ENCODE peak calls at places on chromosomes 12 and 14, in four cellular contexts. P, K, Z and H are unnamed samples.

GRCh38 chr12:31773867-31774266 is 45.0 kb upstream of the AMN1 start:
- DNase-seq in P (no peak), K (no peak), Z (no peak), H (no peak)

GRCh38 chr12:45502481-45502880 is 227.0 kb upstream of the ARID2 start:
- DNase-seq in P (no peak), K (no peak), Z (no peak), H (no peak)

GRCh38 chr12:1030779-1031178 is 39.8 kb downstream of the ERC1 start:
- DNase-seq in P (no peak), K (no peak), Z (no peak), H (no peak)

GRCh38 chr12:28817524-28817923 is 331.6 kb upstream of the FAR2 start:
- DNase-seq in P (no peak), K (no peak), Z (no peak), H (no peak)

GRCh38 chr14:79583738-79584405 is 627.4 kb downstream of the DIO2 start:
- DNase-seq in P (no peak), K (no peak), Z (no peak), H (no peak)

GRCh38 chr12:77724367-77724957 is 106.2 kb upstream of the NAV3 start:
- DNase-seq in P (peak; percentile 23), K (no peak), Z (peak; percentile 47), H (no peak)

GRCh38 chr12:55723516-55724225 is 3.5 kb downstream of the RDH5 start:
- DNase-seq in P (no peak), K (no peak), Z (no peak), H (no peak)

GRCh38 chr14:67480011-67480410 is 8.5 kb downstream of the TMEM229B start:
- DNase-seq in P (no peak), K (no peak), Z (no peak), H (no peak)

GRCh38 chr14:22882529-22883190 is 362 bp upstream of the REM2 start:
- DNase-seq in P (peak; percentile 42), K (peak; percentile 54), Z (peak; percentile 39), H (no peak)

GRCh38 chr12:7441216-7441615 is 2.7 kb downstream of the CD163L1 start:
- DNase-seq in P (no peak), K (no peak), Z (no peak), H (no peak)

GRCh38 chr12:99806304-99806703 is 158.8 kb downstream of the GARIN6 start:
- DNase-seq in P (no peak), K (no peak), Z (no peak), H (no peak)

GRCh38 chr14:65849096-65849495 is 436.6 kb downstream of the FUT8 start:
- DNase-seq in P (no peak), K (no peak), Z (no peak), H (no peak)

GRCh38 chr12:109450980-109451379 is 26.1 kb downstream of the KCTD10 start:
- DNase-seq in P (no peak), K (no peak), Z (no peak), H (no peak)

GRCh38 chr14:68939893-68940613 is 39.0 kb downstream of the ACTN1 start:
- DNase-seq in P (no peak), K (peak; percentile 51), Z (no peak), H (no peak)

GRCh38 chr12:94092516-94093241 is 55.7 kb upstream of the PLXNC1 start:
- DNase-seq in P (no peak), K (no peak), Z (no peak), H (no peak)

GRCh38 chr12:92330654-92331053 is 185.0 kb upstream of the BTG1 start:
- DNase-seq in P (no peak), K (no peak), Z (no peak), H (peak; percentile 67)

GRCh38 chr14:75068294-75069020 is 984 bp upstream of the ZC2HC1C start:
- DNase-seq in P (no peak), K (no peak), Z (no peak), H (no peak)

GRCh38 chr14:59358105-59358504 is 107.1 kb downstream of the GPR135 start:
- DNase-seq in P (no peak), K (no peak), Z (peak; percentile 24), H (no peak)

GRCh38 chr14:104691546-104692260 is 2.3 kb downstream of the INF2 start:
- DNase-seq in P (no peak), K (no peak), Z (no peak), H (no peak)

GRCh38 chr14:102922490-102923200 is at the start of gene AMN:
- DNase-seq in P (no peak), K (no peak), Z (no peak), H (no peak)
- TF ChIP-seq POLR2A in P (no peak), K (no peak), Z (no peak), H (no peak)

DNA sequence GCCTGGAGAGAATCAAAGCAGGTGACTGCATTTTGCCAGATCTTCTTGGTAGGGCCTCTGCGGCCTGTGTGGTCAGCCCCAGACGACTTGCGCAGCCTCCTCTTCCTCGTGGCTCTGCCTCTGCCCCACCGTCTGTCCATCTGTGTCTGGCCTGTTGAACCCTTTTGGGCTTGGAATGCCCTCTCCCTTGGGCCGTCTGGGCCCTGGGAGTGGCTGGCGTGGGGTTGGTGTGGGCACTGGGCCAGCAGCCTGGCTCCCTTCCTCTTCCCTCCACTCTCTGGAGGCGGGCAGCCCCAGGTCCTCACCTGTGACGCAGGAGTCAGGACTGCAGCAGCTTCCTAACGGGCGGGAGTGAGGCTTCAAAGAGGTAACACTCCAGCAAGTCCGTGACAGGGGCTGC is 9.7 kb upstream of the CCDC197 start:
- DNase-seq in P (no peak), K (no peak), Z (no peak), H (no peak)
- TF ChIP-seq POLR2A in P (no peak), K (no peak), Z (no peak), H (no peak)

DNA sequence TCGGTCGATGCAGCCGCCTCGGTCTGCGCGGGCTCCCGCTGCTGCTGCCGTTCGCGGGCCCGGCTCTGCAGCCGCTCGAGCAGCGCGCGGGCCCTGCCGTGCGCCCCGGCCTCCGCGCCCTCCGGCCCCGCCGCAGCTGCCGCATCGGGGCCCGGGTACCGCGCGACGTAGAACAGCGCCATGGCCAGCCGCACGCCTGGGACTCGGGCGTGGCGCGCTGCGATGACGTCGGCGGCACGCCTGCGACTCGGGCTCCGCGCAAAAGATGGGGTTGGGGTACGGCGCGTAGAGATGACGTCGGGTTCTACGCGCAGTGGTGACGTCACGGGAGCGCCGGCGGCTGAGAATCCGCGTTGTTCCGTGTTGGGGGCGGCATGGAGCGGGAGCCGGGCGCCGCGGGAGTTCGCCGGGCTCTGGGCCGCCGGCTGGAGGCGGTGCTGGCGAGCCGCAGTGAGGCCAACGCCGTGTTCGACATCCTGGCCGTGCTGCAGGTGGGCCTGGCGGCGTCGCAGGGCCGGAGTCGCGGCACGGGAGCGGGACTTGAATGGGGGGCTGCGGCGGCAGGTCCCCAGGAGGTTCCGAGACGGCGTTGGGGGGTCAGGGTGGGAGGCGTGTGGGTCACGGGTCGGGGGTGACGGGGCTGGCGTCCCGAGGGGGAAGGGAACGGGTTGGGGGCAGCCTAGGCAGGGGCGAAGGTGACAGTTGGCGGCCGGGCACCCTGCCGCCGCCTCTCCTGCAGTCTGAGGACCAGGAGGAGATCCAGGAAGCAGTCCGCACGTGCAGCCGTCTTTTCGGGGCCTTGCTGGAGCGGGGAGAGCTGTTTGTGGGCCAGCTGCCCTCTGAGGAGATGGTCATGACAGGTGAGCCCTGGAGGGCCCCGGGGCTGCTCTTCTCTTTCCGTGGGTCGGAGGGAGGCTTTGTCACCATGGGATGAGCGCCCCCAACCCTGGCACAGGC is at the start of the genes DDX51 and NOC4L:
- DNase-seq in P (peak; percentile 94), K (peak; percentile 96), Z (peak; percentile 88), H (peak; percentile 97)
- TF ChIP-seq POLR2A in P (peak; percentile 58), K (no peak), Z (peak; percentile 66), H (peak; percentile 74)

GRCh38 chr12:52383331-52383730 is 2.1 kb downstream of the KRT84 start:
- DNase-seq in P (no peak), K (no peak), Z (no peak), H (no peak)
- TF ChIP-seq POLR2A in P (no peak), K (no peak), Z (no peak), H (no peak)

GRCh38 chr12:52896190-52897100 is 8.4 kb downstream of the KRT8 start:
- DNase-seq in P (no peak), K (no peak), Z (no peak), H (no peak)

GRCh38 chr12:52900166-52900895 is 4.5 kb downstream of the KRT8 start:
- DNase-seq in P (no peak), K (no peak), Z (no peak), H (no peak)

GRCh38 chr12:52901715-52902541 is 2.9 kb downstream of the KRT8 start:
- DNase-seq in P (no peak), K (no peak), Z (no peak), H (no peak)

GRCh38 chr12:52900896-52901714 is 3.8 kb downstream of the KRT8 start:
- DNase-seq in P (no peak), K (no peak), Z (no peak), H (no peak)

DNA sequence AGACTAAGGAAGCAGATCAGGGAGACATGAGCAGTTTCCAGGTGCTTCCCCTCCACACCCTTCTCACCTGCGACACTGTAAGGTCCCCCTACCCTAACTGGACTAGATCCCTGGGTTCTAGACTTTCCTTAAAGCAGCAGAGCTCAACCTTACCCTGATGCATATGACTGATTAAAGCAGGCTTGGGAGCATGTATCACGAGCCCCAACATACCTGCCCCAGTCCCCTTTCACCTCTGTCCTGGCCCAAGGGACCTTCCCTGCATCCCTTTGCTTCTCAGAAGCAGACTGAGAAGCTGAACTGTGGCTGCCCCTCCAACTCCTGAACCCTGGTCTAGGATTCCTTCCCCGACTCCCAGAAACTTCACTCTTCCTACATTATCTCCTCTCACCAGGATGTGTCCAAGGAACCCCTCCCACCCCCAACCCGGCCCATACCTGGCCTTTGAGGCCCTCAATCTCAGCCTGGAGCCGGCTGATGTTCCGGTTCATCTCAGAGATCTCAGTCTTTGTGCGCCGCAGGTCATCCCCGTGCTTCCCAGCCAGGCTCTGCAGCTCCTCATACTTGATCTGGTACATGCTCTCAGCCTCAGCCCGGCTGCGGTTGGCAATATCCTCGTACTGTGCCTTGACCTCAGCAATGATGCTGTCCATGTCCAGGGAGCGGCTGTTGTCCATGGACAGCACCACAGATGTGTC is 5.4 kb downstream of the KRT8 start:
- DNase-seq in P (no peak), K (no peak), Z (no peak), H (no peak)
- TF ChIP-seq POLR2A in P (no peak), K (no peak), Z (no peak), H (no peak)

GRCh38 chr12:119876761-119877638 is at the start of gene CIT:
- DNase-seq in P (peak; percentile 89), K (peak; percentile 94), Z (peak; percentile 94), H (peak; percentile 96)
- TF ChIP-seq POLR2A in P (no peak), K (no peak), Z (peak; percentile 63), H (peak; percentile 88)

DNA sequence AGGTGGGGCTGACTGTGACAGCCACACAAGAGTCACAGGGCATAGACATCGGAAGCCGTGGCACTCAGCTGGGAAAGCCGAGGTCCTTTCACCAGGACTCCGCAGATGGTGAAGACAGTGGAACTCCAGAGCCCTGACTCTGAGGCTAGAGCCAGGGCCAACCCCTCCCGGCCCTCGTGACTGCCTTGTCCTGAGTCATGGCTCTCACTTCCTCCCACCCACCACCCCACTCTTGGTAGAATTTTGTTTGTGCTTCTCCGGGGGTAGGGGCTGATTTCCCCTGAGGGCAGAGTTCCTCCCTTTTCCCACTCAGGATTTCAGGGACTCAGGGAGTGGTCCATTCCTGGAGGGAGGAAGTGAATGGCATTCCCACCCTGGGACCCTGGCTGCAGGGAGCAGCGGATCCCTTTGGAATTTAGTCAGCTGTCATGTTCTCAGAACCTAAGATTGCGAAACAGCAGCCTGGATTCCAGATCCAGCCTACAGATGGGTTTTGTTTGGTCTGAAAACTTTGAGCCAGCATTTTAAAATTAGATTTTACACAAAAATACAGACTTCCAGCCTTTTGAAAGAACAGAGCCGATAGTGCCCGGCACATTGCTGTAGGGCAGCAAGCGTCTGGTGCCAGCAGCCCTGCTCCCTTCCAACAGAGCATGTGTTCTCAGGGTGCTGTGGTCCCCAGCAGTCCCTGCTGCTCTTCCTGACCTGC is 50.7 kb downstream of the TPCN1 start:
- DNase-seq in P (peak; percentile 78), K (peak; percentile 74), Z (no peak), H (no peak)
- TF ChIP-seq POLR2A in P (peak; percentile 74), K (no peak), Z (no peak), H (no peak)

GRCh38 chr14:103522649-103523582 is at the start of gene CKB:
- DNase-seq in P (peak; percentile 70), K (peak; percentile 86), Z (no peak), H (peak; percentile 64)
- TF ChIP-seq POLR2A in P (peak; percentile 83), K (no peak), Z (peak; percentile 90), H (peak; percentile 10)